ENCODE peak calls at places on chromosomes 2 and 18, in nine cellular contexts. C, O, T, Y, E, V, N, D and U are unnamed samples.
A peak's percentile ranks its signal among the peaks of the same experiment; 100 is the strongest.

GRCh38 chr2:128321421-128321775 is 2.7 kb upstream of the HS6ST1 start:
- DNase-seq in O (no peak), V (no peak), Y (no peak), E (peak; percentile 38), T (no peak), N (no peak), D (no peak), C (no peak), U (no peak)

GRCh38 chr18:32975166-32975441 is 202.3 kb upstream of the KLHL14 start:
- DNase-seq in E (no peak), C (no peak), Y (no peak), T (no peak), D (no peak), O (no peak), V (no peak), N (no peak), U (no peak)

GRCh38 chr2:196166876-196167275 is 4.5 kb downstream of the STK17B start:
- DNase-seq in Y (no peak), D (no peak), V (no peak), C (no peak), N (no peak), E (no peak), O (no peak), T (no peak), U (no peak)

GRCh38 chr2:75100011-75100680 is 99.2 kb downstream of the TACR1 start:
- DNase-seq in V (no peak), T (no peak), Y (no peak), N (peak; percentile 28), D (no peak), O (no peak), E (no peak), C (no peak), U (peak; percentile 20)

GRCh38 chr2:58609306-58609705 is 368.2 kb upstream of the FANCL start:
- DNase-seq in Y (no peak), D (no peak), E (no peak), C (no peak), V (no peak), N (no peak), O (no peak), T (no peak), U (no peak)

GRCh38 chr2:47074691-47075090 is 80.4 kb downstream of the STPG4 start:
- DNase-seq in E (no peak), V (no peak), O (no peak), N (no peak), T (no peak), C (no peak), Y (no peak), D (no peak), U (no peak)

GRCh38 chr18:21243041-21243431 is 1.0 kb downstream of the GREB1L start:
- DNase-seq in Y (peak; percentile 62), D (no peak), N (peak; percentile 7), O (peak; percentile 81), T (no peak), E (no peak), C (no peak), V (peak; percentile 15), U (no peak)

GRCh38 chr2:54103454-54104314 is 11.7 kb upstream of the ACYP2 start:
- DNase-seq in T (no peak), E (peak; percentile 72), N (peak; percentile 77), C (no peak), Y (peak; percentile 84), D (no peak), V (peak; percentile 80), O (no peak), U (peak; percentile 61)

GRCh38 chr2:176283268-176283667 is 14.0 kb downstream of the MTX2 start:
- DNase-seq in O (no peak), N (no peak), D (no peak), T (no peak), V (no peak), E (no peak), Y (no peak), C (no peak), U (no peak)

GRCh38 chr2:208025814-208026184 is 472 bp upstream of the PLEKHM3 start:
- DNase-seq in E (peak; percentile 47), N (no peak), V (no peak), O (no peak), Y (peak; percentile 49), D (no peak), C (no peak), T (peak; percentile 4), U (no peak)

GRCh38 chr18:30132959-30133358 is 909.6 kb downstream of the DSC3 start:
- DNase-seq in N (no peak), V (no peak), O (no peak), T (no peak), E (no peak), D (no peak), C (no peak), Y (no peak), U (no peak)

GRCh38 chr18:33051397-33051796 is 278.6 kb upstream of the KLHL14 start:
- DNase-seq in O (no peak), Y (no peak), V (peak; percentile 45), C (no peak), D (no peak), T (no peak), N (no peak), E (no peak), U (no peak)

GRCh38 chr2:204258900-204259299 is 286.4 kb upstream of the PARD3B start:
- DNase-seq in Y (no peak), E (no peak), D (no peak), C (no peak), V (no peak), T (no peak), N (no peak), O (no peak), U (no peak)

GRCh38 chr2:196205891-196206408 is 34.6 kb upstream of the STK17B start:
- DNase-seq in Y (no peak), E (no peak), V (no peak), O (no peak), D (no peak), N (no peak), T (no peak), C (no peak), U (no peak)

GRCh38 chr18:74360852-74361640 is 45.4 kb downstream of the C18orf63 start:
- DNase-seq in C (no peak), D (no peak), E (no peak), T (no peak), Y (no peak), N (no peak), V (no peak), O (peak; percentile 41), U (no peak)

GRCh38 chr2:209145941-209146681 is 277.7 kb upstream of the MAP2 start:
- DNase-seq in Y (peak; percentile 67), D (no peak), V (no peak), C (no peak), T (no peak), N (no peak), E (no peak), O (no peak), U (no peak)

GRCh38 chr2:174914894-174915760 is 90.1 kb downstream of the CHN1 start:
- DNase-seq in D (no peak), O (no peak), C (no peak), V (no peak), E (no peak), T (no peak), Y (no peak), N (no peak), U (no peak)

GRCh38 chr2:239728751-239729150 is 296.4 kb downstream of the NDUFA10 start:
- DNase-seq in V (no peak), D (no peak), N (no peak), T (no peak), C (no peak), Y (no peak), O (peak; percentile 3), E (no peak), U (no peak)

GRCh38 chr2:190837417-190837816 is 43.2 kb upstream of the GLS start:
- DNase-seq in O (no peak), T (no peak), C (no peak), Y (no peak), V (no peak), E (no peak), D (no peak), N (no peak), U (no peak)

GRCh38 chr18:5975111-5975622 is 79.8 kb upstream of the TMEM200C start:
- DNase-seq in D (no peak), N (peak; percentile 23), E (no peak), Y (peak; percentile 29), C (no peak), O (no peak), T (no peak), V (no peak), U (no peak)

GRCh38 chr2:229775614-229776313 is 61.4 kb upstream of the DNER start:
- DNase-seq in Y (no peak), C (no peak), O (no peak), E (no peak), N (no peak), D (no peak), V (no peak), T (no peak), U (no peak)

GRCh38 chr2:83342860-83343329 is 1116.2 kb downstream of the SUCLG1 start:
- DNase-seq in N (no peak), C (no peak), D (no peak), E (no peak), T (no peak), O (peak; percentile 31), Y (no peak), V (no peak), U (no peak)

GRCh38 chr2:174931724-174932123 is 73.5 kb downstream of the CHN1 start:
- DNase-seq in D (no peak), Y (no peak), O (no peak), N (no peak), E (no peak), V (no peak), T (no peak), C (no peak), U (no peak)

GRCh38 chr2:159637988-159638501 is 21.7 kb upstream of the BAZ2B start:
- DNase-seq in T (no peak), V (no peak), E (no peak), D (no peak), N (no peak), C (no peak), Y (no peak), O (no peak), U (peak; percentile 30)

GRCh38 chr18:54388203-54389142 is 30.8 kb downstream of the C18orf54 start:
- DNase-seq in E (peak; percentile 80), Y (peak; percentile 94), T (peak; percentile 1), C (no peak), V (peak; percentile 84), N (peak; percentile 22), O (no peak), D (no peak), U (peak; percentile 41)

GRCh38 chr18:36559458-36559857 is 261.9 kb downstream of the FHOD3 start:
- DNase-seq in V (no peak), E (no peak), C (no peak), N (no peak), Y (no peak), T (no peak), D (no peak), O (no peak), U (no peak)

GRCh38 chr18:13376841-13377351 is 158.3 kb downstream of the LDLRAD4 start:
- DNase-seq in V (no peak), D (no peak), E (peak; percentile 65), T (peak; percentile 38), Y (peak; percentile 41), O (no peak), N (no peak), C (peak; percentile 54), U (no peak)

GRCh38 chr2:31950946-31951562 is 59.8 kb downstream of the MEMO1 start:
- DNase-seq in Y (no peak), N (no peak), T (no peak), C (no peak), O (no peak), E (no peak), D (no peak), V (no peak), U (no peak)